ENCODE peak calls at places on chromosomes 3 and 15, in six cellular contexts. K, Y, F, C, Z and L are unnamed samples.

GRCh38 chr15:23052522-23052921 is 13.2 kb upstream of the TUBGCP5 start:
- DNase-seq in F (no peak), K (no peak), Y (no peak), Z (no peak), C (no peak), L (no peak)

GRCh38 chr3:65829228-65829627 is 209.5 kb downstream of the MAGI1 start:
- DNase-seq in F (no peak), K (no peak), Z (no peak), Y (no peak), C (no peak), L (no peak)

GRCh38 chr3:19012846-19013245 is 135.5 kb upstream of the KCNH8 start:
- DNase-seq in Y (no peak), C (no peak), K (no peak), Z (no peak), F (no peak), L (no peak)

GRCh38 chr15:83200162-83200561 is 7.5 kb downstream of the HDGFL3 start:
- DNase-seq in C (no peak), Z (peak; percentile 73), F (no peak), Y (no peak), K (no peak), L (no peak)

GRCh38 chr15:53458736-53459135 is 300.7 kb downstream of the WDR72 start:
- DNase-seq in C (no peak), F (no peak), Y (no peak), Z (no peak), K (no peak), L (no peak)

GRCh38 chr3:106217745-106218144 is 348.9 kb upstream of the CBLB start:
- DNase-seq in Y (no peak), C (no peak), F (no peak), K (no peak), Z (no peak), L (no peak)

GRCh38 chr3:198043149-198043548 is 83.1 kb downstream of the LMLN start:
- DNase-seq in K (no peak), Z (no peak), Y (no peak), F (no peak), C (no peak), L (no peak)

GRCh38 chr3:114411811-114412803 is 118.3 kb downstream of the TIGIT start:
- DNase-seq in K (no peak), Y (no peak), F (no peak), Z (peak; percentile 25), C (no peak), L (no peak)

GRCh38 chr15:48178612-48178931 is 477 bp upstream of the MYEF2 start:
- DNase-seq in K (no peak), C (no peak), Z (no peak), Y (no peak), F (no peak), L (no peak)

GRCh38 chr3:14480207-14481017 is 59.7 kb downstream of the GRIP2 start:
- DNase-seq in Y (no peak), K (no peak), C (no peak), Z (no peak), F (no peak), L (no peak)

GRCh38 chr15:88627463-88627862 is 6.3 kb downstream of the AEN start:
- DNase-seq in Y (no peak), F (no peak), C (no peak), Z (peak; percentile 74), K (no peak), L (no peak)

GRCh38 chr15:90191795-90192494 is 9.2 kb upstream of the SEMA4B start:
- DNase-seq in K (peak; percentile 72), Z (peak; percentile 81), F (no peak), C (peak; percentile 88), Y (no peak), L (no peak)

GRCh38 chr3:12810013-12810780 is 13.7 kb downstream of the CAND2 start:
- DNase-seq in K (peak; percentile 100), F (no peak), Z (peak; percentile 92), Y (peak; percentile 95), C (peak; percentile 95), L (peak; percentile 93)

GRCh38 chr3:188212308-188212969 is 58.5 kb downstream of the LPP start:
- DNase-seq in F (no peak), C (no peak), Z (no peak), Y (no peak), K (no peak), L (no peak)

GRCh38 chr15:67914537-67915373 is 74.9 kb upstream of the RNU6-1 start:
- DNase-seq in K (peak; percentile 58), C (peak; percentile 56), Z (no peak), F (peak; percentile 17), Y (peak; percentile 80), L (peak; percentile 18)

GRCh38 chr15:93331545-93332117 is 242.6 kb upstream of the RGMA start:
- DNase-seq in C (no peak), K (peak; percentile 51), F (no peak), Z (no peak), Y (no peak), L (peak; percentile 34)

GRCh38 chr15:89799011-89799924 is 15.4 kb downstream of the ANPEP start:
- DNase-seq in F (no peak), Z (no peak), Y (no peak), C (no peak), K (no peak), L (no peak)

GRCh38 chr3:113602836-113603235 is 70.5 kb downstream of the SIDT1 start:
- DNase-seq in F (no peak), C (no peak), K (no peak), Y (no peak), Z (no peak), L (no peak)

GRCh38 chr3:172213168-172213567 is 173.8 kb downstream of the FNDC3B start:
- DNase-seq in K (no peak), Z (peak; percentile 58), Y (no peak), F (no peak), C (no peak), L (no peak)

GRCh38 chr3:55801068-55801467 is 314.0 kb upstream of the WNT5A start:
- DNase-seq in Z (peak; percentile 3), K (no peak), C (no peak), Y (no peak), F (no peak), L (no peak)

GRCh38 chr3:115977866-115978265 is 354.6 kb downstream of the GAP43 start:
- DNase-seq in Y (no peak), F (no peak), Z (no peak), K (no peak), C (no peak), L (no peak)
- TF ChIP-seq CTCF in Y (peak; percentile 44), F (no peak), Z (no peak), K (no peak), C (no peak), L (no peak)

DNA sequence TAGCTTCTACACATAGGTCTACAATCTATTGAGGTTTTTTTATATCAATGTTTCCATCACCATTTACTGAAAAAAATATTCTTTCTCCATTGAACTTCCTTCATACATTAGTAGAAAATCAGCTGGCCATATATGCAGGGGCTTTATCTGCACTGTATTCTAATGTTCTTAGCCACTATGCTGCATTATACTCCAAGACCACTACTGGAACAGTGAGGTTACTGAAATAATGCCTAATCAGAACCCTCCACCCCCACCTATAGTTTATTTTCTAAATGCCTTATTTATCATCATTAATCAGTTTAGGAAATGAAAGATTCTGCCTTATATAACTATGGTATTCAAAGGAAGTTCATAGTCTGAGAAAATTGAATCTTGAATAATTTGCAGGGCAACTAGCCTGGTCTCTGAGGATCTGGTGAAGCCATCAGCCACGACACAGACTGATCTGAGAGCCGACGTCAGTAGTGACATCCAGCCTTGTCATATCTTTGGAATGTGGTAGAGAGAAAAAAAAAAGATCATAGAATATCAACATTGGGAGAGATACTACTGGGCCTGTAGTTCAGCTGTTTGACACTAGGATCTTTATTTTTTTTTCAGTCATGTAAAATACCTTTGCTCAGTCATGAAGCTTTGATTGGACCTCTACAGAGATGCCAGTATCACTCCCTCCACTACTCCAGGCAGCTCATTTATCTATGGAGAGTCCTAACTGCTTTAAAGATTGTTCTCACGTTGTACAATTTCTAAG is 66.6 kb downstream of the P3H2 start:
- DNase-seq in C (no peak), Z (no peak), F (no peak), K (no peak), Y (no peak), L (no peak)
- TF ChIP-seq CTCF in C (no peak), Z (no peak), F (no peak), K (no peak), Y (peak; percentile 27), L (no peak)

DNA sequence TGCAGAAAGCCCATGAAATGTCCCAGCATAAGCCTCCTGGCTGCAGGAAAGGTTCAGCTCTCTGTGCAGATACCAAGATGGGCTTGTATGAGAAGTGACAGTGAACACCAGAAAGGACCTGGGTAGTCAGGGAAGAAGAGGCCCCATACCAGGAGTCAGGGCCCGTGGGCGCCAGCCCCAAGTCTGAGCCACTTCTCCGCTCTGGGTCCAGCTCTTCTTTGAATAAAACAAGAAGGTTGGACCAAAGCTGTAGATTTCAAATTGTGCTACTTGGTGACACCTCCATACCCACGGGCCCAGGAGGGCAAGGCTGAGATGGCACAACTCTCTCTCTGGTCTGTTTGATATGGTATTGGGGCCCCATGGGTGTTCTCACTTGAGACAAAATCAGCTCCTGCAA is 261.5 kb downstream of the UACA start:
- DNase-seq in C (no peak), F (no peak), K (no peak), Z (no peak), Y (no peak), L (no peak)
- TF ChIP-seq CTCF in C (no peak), F (no peak), K (no peak), Z (no peak), Y (no peak), L (no peak)

DNA sequence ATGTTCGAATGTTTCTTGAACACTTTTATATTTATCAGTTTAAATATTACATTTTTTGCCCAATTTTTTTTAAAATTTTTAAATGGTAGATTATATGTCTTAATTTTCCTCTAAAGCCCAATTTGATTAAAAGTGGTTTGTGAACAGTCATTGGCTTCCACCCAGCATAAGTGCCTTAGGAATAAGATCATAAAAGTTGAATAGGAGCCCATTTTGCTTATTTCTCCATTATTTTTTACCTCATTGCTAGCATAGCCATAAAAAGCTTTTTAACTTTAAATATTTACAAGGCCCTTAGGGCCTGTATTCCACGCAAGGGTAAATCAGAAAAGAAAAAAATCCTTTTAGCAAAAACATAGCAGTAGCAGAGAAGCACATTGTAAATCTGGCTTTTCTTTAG is 9.0 kb downstream of the TTC14 start:
- DNase-seq in C (no peak), K (no peak), Y (no peak), Z (no peak), F (no peak), L (no peak)
- TF ChIP-seq CTCF in C (no peak), K (no peak), Y (no peak), Z (no peak), F (no peak), L (no peak)

GRCh38 chr3:110564674-110565073 is 506.9 kb upstream of the NECTIN3 start:
- DNase-seq in F (no peak), C (no peak), K (no peak), Z (no peak), Y (no peak), L (no peak)

GRCh38 chr3:110568246-110568645 is 503.4 kb upstream of the NECTIN3 start:
- DNase-seq in Y (no peak), Z (peak; percentile 34), K (no peak), F (no peak), C (no peak), L (no peak)

GRCh38 chr3:110567032-110567431 is 504.6 kb upstream of the NECTIN3 start:
- DNase-seq in F (no peak), Y (no peak), Z (no peak), K (no peak), C (no peak), L (no peak)

DNA sequence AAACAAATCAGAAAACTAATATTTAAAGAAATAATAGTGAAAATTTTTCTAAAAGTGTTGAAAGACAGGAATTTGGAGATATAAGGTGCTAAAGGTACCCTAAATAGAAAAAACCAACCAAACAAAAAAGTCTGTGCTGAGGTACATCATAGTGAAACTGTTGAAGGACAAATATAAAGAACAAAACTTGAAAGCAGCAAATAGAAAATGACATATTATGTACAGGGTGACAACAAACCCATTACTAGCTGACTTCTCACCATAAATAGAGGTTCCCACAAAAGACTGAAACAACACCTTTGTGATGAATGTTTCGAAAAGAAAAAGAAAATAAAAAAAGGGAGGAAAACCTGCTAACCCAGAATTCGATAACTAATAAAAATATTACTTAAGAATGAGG is 502.5 kb upstream of the NECTIN3 start:
- DNase-seq in C (no peak), K (no peak), Y (no peak), F (no peak), Z (peak; percentile 10), L (no peak)
- TF ChIP-seq CTCF in C (no peak), K (no peak), Y (no peak), F (no peak), Z (no peak), L (no peak)